ENCODE peak calls at places on chromosomes 11 and 22, in four cellular contexts. One of them, this sample, is unnamed. For H3K36me3, the result is how much of the 10 kb centered on the place peaks cover.

GRCh38 chr11:96227244-96227643 is 115.8 kb downstream of the MAML2 start:
- DNase-seq in stomach: no peak
- DNase-seq in left ventricle myocardium inferior: no peak
- DNase-seq in fibroblast of lung: no peak
- DNase-seq in this sample: no peak

GRCh38 chr11:73652046-73652730 is 5.8 kb downstream of the PLEKHB1 start:
- DNase-seq in stomach: no peak
- DNase-seq in left ventricle myocardium inferior: no peak
- DNase-seq in fibroblast of lung: no peak
- DNase-seq in this sample: no peak

GRCh38 chr11:101345891-101346290 is 216.3 kb upstream of the PGR start:
- DNase-seq in stomach: no peak
- DNase-seq in left ventricle myocardium inferior: no peak
- DNase-seq in fibroblast of lung: no peak
- DNase-seq in this sample: no peak

GRCh38 chr11:35099278-35100018 is 39.5 kb upstream of the CD44 start:
- DNase-seq in stomach: no peak
- DNase-seq in left ventricle myocardium inferior: no peak
- DNase-seq in fibroblast of lung: peak
- DNase-seq in this sample: no peak

GRCh38 chr11:62372871-62373270 is 35.6 kb downstream of the ASRGL1 start:
- DNase-seq in stomach: no peak
- DNase-seq in left ventricle myocardium inferior: no peak
- DNase-seq in fibroblast of lung: no peak
- DNase-seq in this sample: no peak

GRCh38 chr11:61963016-61963281 is 4.5 kb downstream of the FTH1 start:
- DNase-seq in stomach: no peak
- DNase-seq in left ventricle myocardium inferior: no peak
- DNase-seq in fibroblast of lung: no peak
- DNase-seq in this sample: no peak

GRCh38 chr11:87405356-87405755 is 367.6 kb downstream of the TMEM135 start:
- DNase-seq in stomach: no peak
- DNase-seq in left ventricle myocardium inferior: no peak
- DNase-seq in fibroblast of lung: no peak
- DNase-seq in this sample: no peak

GRCh38 chr11:120121336-120121735 is 16.6 kb downstream of the TRIM29 start:
- DNase-seq in stomach: no peak
- DNase-seq in left ventricle myocardium inferior: no peak
- DNase-seq in fibroblast of lung: no peak
- DNase-seq in this sample: no peak

GRCh38 chr11:69035150-69035958 is 13.4 kb upstream of the TPCN2 start:
- DNase-seq in stomach: no peak
- DNase-seq in left ventricle myocardium inferior: no peak
- DNase-seq in fibroblast of lung: no peak
- DNase-seq in this sample: peak

GRCh38 chr11:115132829-115133228 is 371.4 kb downstream of the CADM1 start:
- DNase-seq in stomach: no peak
- DNase-seq in left ventricle myocardium inferior: no peak
- DNase-seq in fibroblast of lung: no peak
- DNase-seq in this sample: no peak

GRCh38 chr11:79018371-79018849 is 422.4 kb downstream of the TENM4 start:
- DNase-seq in stomach: no peak
- DNase-seq in left ventricle myocardium inferior: no peak
- DNase-seq in fibroblast of lung: peak
- DNase-seq in this sample: no peak

GRCh38 chr11:128575956-128576340 is 11.4 kb downstream of the ETS1 start:
- DNase-seq in stomach: no peak
- DNase-seq in left ventricle myocardium inferior: no peak
- DNase-seq in fibroblast of lung: peak
- DNase-seq in this sample: no peak

GRCh38 chr22:47032956-47033647 is 270.7 kb downstream of the TBC1D22A start:
- DNase-seq in stomach: peak
- DNase-seq in left ventricle myocardium inferior: peak
- DNase-seq in fibroblast of lung: no peak
- DNase-seq in this sample: no peak

GRCh38 chr11:26914968-26915367 is 78.9 kb upstream of the FIBIN start:
- DNase-seq in stomach: no peak
- DNase-seq in left ventricle myocardium inferior: no peak
- DNase-seq in fibroblast of lung: no peak
- DNase-seq in this sample: no peak

GRCh38 chr11:35763772-35764171 is 101.2 kb downstream of the TRIM44 start:
- DNase-seq in stomach: no peak
- DNase-seq in left ventricle myocardium inferior: no peak
- DNase-seq in fibroblast of lung: no peak
- DNase-seq in this sample: no peak

GRCh38 chr11:101508370-101508769 is 75.4 kb downstream of the TRPC6 start:
- DNase-seq in stomach: no peak
- DNase-seq in left ventricle myocardium inferior: no peak
- DNase-seq in fibroblast of lung: no peak
- DNase-seq in this sample: no peak

GRCh38 chr11:28799316-28799715 is 691.1 kb downstream of the METTL15 start:
- DNase-seq in stomach: no peak
- DNase-seq in left ventricle myocardium inferior: no peak
- DNase-seq in fibroblast of lung: peak
- DNase-seq in this sample: no peak

GRCh38 chr22:29344137-29344536 is 28.6 kb upstream of the RASL10A start:
- DNase-seq in stomach: peak
- DNase-seq in left ventricle myocardium inferior: peak
- DNase-seq in fibroblast of lung: peak
- DNase-seq in this sample: no peak

GRCh38 chr22:43226368-43226979 is 39.5 kb upstream of the TTLL12 start:
- DNase-seq in stomach: no peak
- DNase-seq in left ventricle myocardium inferior: no peak
- DNase-seq in fibroblast of lung: peak
- DNase-seq in this sample: no peak

GRCh38 chr11:133821776-133822175 is 23.5 kb downstream of the SPATA19 start:
- DNase-seq in stomach: peak
- DNase-seq in left ventricle myocardium inferior: peak
- DNase-seq in fibroblast of lung: peak
- DNase-seq in this sample: no peak

GRCh38 chr11:130726234-130726559 is 190.1 kb downstream of the SNX19 start:
- DNase-seq in stomach: no peak
- DNase-seq in left ventricle myocardium inferior: no peak
- DNase-seq in fibroblast of lung: peak
- DNase-seq in this sample: no peak

GRCh38 chr22:50612715-50613221 is 12.2 kb downstream of the MAPK8IP2 start:
- DNase-seq in stomach: no peak
- DNase-seq in left ventricle myocardium inferior: no peak
- DNase-seq in fibroblast of lung: no peak
- DNase-seq in this sample: peak

GRCh38 chr11:126879516-126879915 is 121.1 kb downstream of the KIRREL3 start:
- DNase-seq in stomach: no peak
- DNase-seq in left ventricle myocardium inferior: no peak
- DNase-seq in fibroblast of lung: no peak
- DNase-seq in this sample: no peak

GRCh38 chr11:76566811-76567210 is 103.7 kb downstream of the LRRC32 start:
- DNase-seq in stomach: no peak
- DNase-seq in left ventricle myocardium inferior: no peak
- DNase-seq in fibroblast of lung: no peak
- DNase-seq in this sample: no peak

GRCh38 chr11:35303596-35304392 is 115.6 kb downstream of the SLC1A2 start:
- DNase-seq in stomach: peak
- DNase-seq in left ventricle myocardium inferior: no peak
- DNase-seq in fibroblast of lung: peak
- DNase-seq in this sample: peak

GRCh38 chr11:120512727-120513435 is 1.3 kb downstream of the GRIK4 start:
- DNase-seq in stomach: peak
- DNase-seq in left ventricle myocardium inferior: no peak
- DNase-seq in fibroblast of lung: no peak
- DNase-seq in this sample: peak

GRCh38 chr11:134032501-134033091 is 36.3 kb upstream of the JAM3 start:
- DNase-seq in stomach: no peak
- DNase-seq in left ventricle myocardium inferior: no peak
- DNase-seq in fibroblast of lung: peak
- DNase-seq in this sample: no peak

GRCh38 chr22:21650823-21651520 is 8.9 kb downstream of the SDF2L1 start:
- DNase-seq in stomach: no peak
- DNase-seq in left ventricle myocardium inferior: no peak
- DNase-seq in fibroblast of lung: no peak
- DNase-seq in this sample: no peak

GRCh38 chr22:22342697-22343602 is 98.4 kb downstream of the VPREB1 start:
- DNase-seq in stomach: peak
- DNase-seq in left ventricle myocardium inferior: peak
- DNase-seq in fibroblast of lung: peak
- DNase-seq in this sample: no peak

GRCh38 chr11:94732617-94733292 is 35.4 kb upstream of the AMOTL1 start:
- DNase-seq in stomach: no peak
- DNase-seq in left ventricle myocardium inferior: peak
- DNase-seq in fibroblast of lung: peak
- DNase-seq in this sample: no peak

GRCh38 chr22:19086417-19086816 is 35.8 kb downstream of the DGCR2 start:
- DNase-seq in stomach: no peak
- DNase-seq in left ventricle myocardium inferior: no peak
- DNase-seq in fibroblast of lung: no peak
- DNase-seq in this sample: peak

GRCh38 chr11:14454861-14455632 is 44.6 kb downstream of the COPB1 start:
- DNase-seq in stomach: no peak
- DNase-seq in left ventricle myocardium inferior: no peak
- DNase-seq in fibroblast of lung: no peak
- DNase-seq in this sample: no peak

GRCh38 chr11:129090056-129090455 is 102.1 kb downstream of the ARHGAP32 start:
- DNase-seq in stomach: no peak
- DNase-seq in left ventricle myocardium inferior: no peak
- DNase-seq in fibroblast of lung: peak
- DNase-seq in this sample: no peak

GRCh38 chr22:43996170-43996980 is 27.7 kb upstream of the PARVB start:
- DNase-seq in stomach: peak
- DNase-seq in left ventricle myocardium inferior: peak
- DNase-seq in fibroblast of lung: no peak
- DNase-seq in this sample: peak

GRCh38 chr11:2867142-2867541 is 18.4 kb downstream of the CDKN1C start:
- DNase-seq in stomach: no peak
- DNase-seq in left ventricle myocardium inferior: no peak
- DNase-seq in fibroblast of lung: no peak
- DNase-seq in this sample: no peak

GRCh38 chr11:45754261-45754709 is 50.7 kb upstream of the SLC35C1 start:
- DNase-seq in stomach: no peak
- DNase-seq in left ventricle myocardium inferior: peak
- DNase-seq in fibroblast of lung: peak
- DNase-seq in this sample: no peak

DNA sequence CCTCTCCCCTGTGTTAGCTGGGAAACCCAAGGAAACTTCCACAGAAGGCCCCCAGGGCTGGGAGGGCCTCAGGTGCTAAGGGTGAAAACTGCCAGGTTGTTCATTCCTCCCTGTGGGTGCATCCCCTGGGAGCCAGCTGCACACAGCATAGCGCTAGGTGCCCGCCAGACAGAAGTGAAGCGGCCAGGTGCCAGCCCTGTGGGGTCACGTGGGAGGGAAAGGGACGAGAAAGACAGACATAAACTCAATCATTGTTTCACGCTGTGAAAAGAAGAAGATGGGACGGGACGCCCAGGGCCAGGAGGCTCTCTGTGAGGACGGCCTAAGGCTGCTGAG is 31.6 kb upstream of the HMOX1 start:
- DNase-seq in stomach: no peak
- DNase-seq in left ventricle myocardium inferior: no peak
- DNase-seq in fibroblast of lung: no peak
- DNase-seq in this sample: no peak
- H3K27ac ChIP-seq in stomach: no peak
- H3K27ac ChIP-seq in left ventricle myocardium inferior: no peak
- H3K27ac ChIP-seq in fibroblast of lung: no peak
- H3K27ac ChIP-seq in this sample: no peak

DNA sequence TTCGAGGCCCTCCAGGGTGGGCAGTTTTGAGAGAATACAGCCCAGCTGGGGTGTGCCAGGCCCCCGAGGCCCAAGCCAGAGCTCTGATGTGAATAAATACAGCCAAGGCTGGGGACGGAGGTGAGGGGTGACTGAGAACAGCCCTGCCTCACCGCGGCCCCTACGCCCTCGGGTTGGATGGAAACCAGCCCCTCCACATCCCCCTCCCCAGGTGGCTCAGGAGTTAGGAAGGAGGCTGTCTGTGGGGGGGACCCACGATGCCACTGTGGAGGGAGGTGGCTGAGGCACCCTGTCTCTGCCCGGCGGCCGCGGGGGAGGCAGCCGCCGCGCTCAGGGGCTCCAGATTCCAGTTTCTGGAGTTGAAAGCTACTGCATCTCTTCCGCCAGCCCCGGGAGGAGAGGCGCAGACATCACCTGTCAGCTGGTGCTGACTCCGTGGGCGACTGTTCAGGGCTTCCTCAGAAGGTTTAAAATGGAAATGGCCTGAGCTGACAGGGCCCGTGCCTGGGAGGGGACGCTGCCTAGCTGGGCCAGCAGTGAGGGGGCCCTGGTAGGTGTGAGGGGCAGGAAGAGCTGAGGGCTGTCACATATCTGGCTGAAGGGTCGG is 1.4 kb downstream of the FLRT1 start:
- DNase-seq in stomach: no peak
- DNase-seq in left ventricle myocardium inferior: no peak
- DNase-seq in fibroblast of lung: no peak
- DNase-seq in this sample: no peak
- H3K4me3 ChIP-seq in stomach: peak
- H3K4me3 ChIP-seq in left ventricle myocardium inferior: peak
- H3K4me3 ChIP-seq in fibroblast of lung: no peak
- H3K4me3 ChIP-seq in this sample: peak

GRCh38 chr22:24161909-24162308 is 19.4 kb upstream of the SUSD2 start:
- DNase-seq in stomach: peak
- DNase-seq in left ventricle myocardium inferior: peak
- DNase-seq in fibroblast of lung: no peak
- DNase-seq in this sample: no peak

GRCh38 chr22:24160546-24160945 is 20.7 kb upstream of the SUSD2 start:
- DNase-seq in stomach: no peak
- DNase-seq in left ventricle myocardium inferior: peak
- DNase-seq in fibroblast of lung: no peak
- DNase-seq in this sample: no peak

GRCh38 chr22:24161485-24161884 is 19.8 kb upstream of the SUSD2 start:
- DNase-seq in stomach: no peak
- DNase-seq in left ventricle myocardium inferior: no peak
- DNase-seq in fibroblast of lung: no peak
- DNase-seq in this sample: no peak

GRCh38 chr22:24164243-24164642 is 17.0 kb upstream of the SUSD2 start:
- DNase-seq in stomach: no peak
- DNase-seq in left ventricle myocardium inferior: no peak
- DNase-seq in fibroblast of lung: no peak
- DNase-seq in this sample: no peak

GRCh38 chr22:24162377-24162927 is 18.8 kb upstream of the SUSD2 start:
- DNase-seq in stomach: no peak
- DNase-seq in left ventricle myocardium inferior: no peak
- DNase-seq in fibroblast of lung: no peak
- DNase-seq in this sample: no peak
- H3K36me3 ChIP-seq in stomach: under half
- H3K36me3 ChIP-seq in left ventricle myocardium inferior: under half
- H3K36me3 ChIP-seq in fibroblast of lung: under half
- H3K36me3 ChIP-seq in this sample: half or more

GRCh38 chr22:25361899-25362214 is 142.4 kb downstream of the CRYBB2 start:
- DNase-seq in stomach: no peak
- DNase-seq in left ventricle myocardium inferior: no peak
- DNase-seq in fibroblast of lung: no peak
- DNase-seq in this sample: no peak

GRCh38 chr22:25362883-25363240 is 143.4 kb downstream of the CRYBB2 start:
- DNase-seq in stomach: no peak
- DNase-seq in left ventricle myocardium inferior: no peak
- DNase-seq in fibroblast of lung: no peak
- DNase-seq in this sample: no peak

GRCh38 chr22:25360891-25361645 is 141.6 kb downstream of the CRYBB2 start:
- DNase-seq in stomach: no peak
- DNase-seq in left ventricle myocardium inferior: no peak
- DNase-seq in fibroblast of lung: no peak
- DNase-seq in this sample: peak

GRCh38 chr22:25363474-25363873 is 144.0 kb downstream of the CRYBB2 start:
- DNase-seq in stomach: no peak
- DNase-seq in left ventricle myocardium inferior: no peak
- DNase-seq in fibroblast of lung: no peak
- DNase-seq in this sample: no peak

GRCh38 chr22:25362215-25362882 is 142.9 kb downstream of the CRYBB2 start:
- DNase-seq in stomach: peak
- DNase-seq in left ventricle myocardium inferior: peak
- DNase-seq in fibroblast of lung: peak
- DNase-seq in this sample: peak
- H3K27ac ChIP-seq in stomach: no peak
- H3K27ac ChIP-seq in left ventricle myocardium inferior: peak
- H3K27ac ChIP-seq in fibroblast of lung: no peak
- H3K27ac ChIP-seq in this sample: no peak

This sample was measured in tibial artery.